ENCODE peak calls at places on chromosome 11, in six cellular contexts. O is RWPE1, H is A549, W is HFFc6, V is AG10803, E is esophagus squamous epithelium. S is an unnamed sample.

GRCh38 chr11:13440100-13440855 is 22.7 kb downstream of the BTBD10 start:
- DNase-seq in O (peak), H (peak), W (peak), V (peak), E (no peak), S (no peak)

GRCh38 chr11:1194977-1195689 is 27.7 kb upstream of the MUC5B start:
- DNase-seq in O (no peak), H (no peak), W (no peak), V (no peak), E (no peak), S (no peak)

GRCh38 chr11:122897606-122898210 is 15.1 kb downstream of the JHY start:
- DNase-seq in O (peak), H (no peak), W (peak), V (peak), E (no peak), S (no peak)

GRCh38 chr11:13126430-13126829 is 117.3 kb downstream of the RASSF10 start:
- DNase-seq in O (peak), H (peak), W (no peak), V (no peak), E (no peak), S (no peak)

GRCh38 chr11:69244286-69244685 is 49.7 kb upstream of the MYEOV start:
- DNase-seq in O (no peak), H (no peak), W (no peak), V (no peak), E (no peak), S (no peak)

GRCh38 chr11:45444796-45445195 is 158.7 kb upstream of the SYT13 start:
- DNase-seq in O (peak), H (peak), W (no peak), V (no peak), E (no peak), S (no peak)

GRCh38 chr11:35170503-35170902 is 31.5 kb downstream of the CD44 start:
- DNase-seq in O (no peak), H (no peak), W (peak), V (peak), E (no peak), S (no peak)

GRCh38 chr11:44702897-44703296 is 23.9 kb upstream of the TSPAN18 start:
- DNase-seq in O (no peak), H (no peak), W (no peak), V (no peak), E (no peak), S (no peak)

GRCh38 chr11:17720796-17721171 is 1.4 kb downstream of the MYOD1 start:
- DNase-seq in O (no peak), H (no peak), W (no peak), V (no peak), E (no peak), S (no peak)

GRCh38 chr11:124536520-124536919 is 6.9 kb downstream of the OR8B12 start:
- DNase-seq in O (no peak), H (no peak), W (no peak), V (peak), E (no peak), S (no peak)

GRCh38 chr11:115942043-115942442 is 437.8 kb upstream of the CADM1 start:
- DNase-seq in O (no peak), H (no peak), W (no peak), V (no peak), E (no peak), S (no peak)

GRCh38 chr11:77092382-77092781 is 10.3 kb upstream of the OMP start:
- DNase-seq in O (no peak), H (no peak), W (no peak), V (no peak), E (no peak), S (no peak)

GRCh38 chr11:48103621-48104561 is 112.7 kb upstream of the OR4B1 start:
- DNase-seq in O (no peak), H (no peak), W (no peak), V (peak), E (no peak), S (no peak)

GRCh38 chr11:32935462-32936029 is 42.9 kb downstream of the QSER1 start:
- DNase-seq in O (no peak), H (no peak), W (no peak), V (no peak), E (no peak), S (no peak)

GRCh38 chr11:6670202-6670830 is 12.8 kb downstream of the MRPL17 start:
- DNase-seq in O (no peak), H (no peak), W (no peak), V (no peak), E (no peak), S (no peak)

GRCh38 chr11:1373536-1374214 is 16.1 kb upstream of the BRSK2 start:
- DNase-seq in O (no peak), H (no peak), W (no peak), V (peak), E (no peak), S (no peak)

GRCh38 chr11:118699508-118700220 is 20.2 kb upstream of the TREH start:
- DNase-seq in O (no peak), H (no peak), W (no peak), V (no peak), E (no peak), S (no peak)

GRCh38 chr11:45146072-45147016 is at the start of gene PRDM11:
- DNase-seq in O (peak), H (peak), W (peak), V (peak), E (no peak), S (peak)

GRCh38 chr11:26841818-26842457 is 120.1 kb upstream of the SLC5A12 start:
- DNase-seq in O (no peak), H (no peak), W (peak), V (peak), E (no peak), S (no peak)

GRCh38 chr11:18203723-18204122 is 31.1 kb downstream of the MRGPRX4 start:
- DNase-seq in O (peak), H (peak), W (no peak), V (no peak), E (no peak), S (peak)

GRCh38 chr11:86161373-86162255 is 82.9 kb upstream of the EED start:
- DNase-seq in O (no peak), H (no peak), W (no peak), V (no peak), E (no peak), S (no peak)

GRCh38 chr11:83162377-83162776 is 5.4 kb downstream of the PCF11 start:
- DNase-seq in O (no peak), H (no peak), W (no peak), V (no peak), E (no peak), S (no peak)

GRCh38 chr11:128036556-128037093 is 550.7 kb downstream of the ETS1 start:
- DNase-seq in O (no peak), H (no peak), W (peak), V (peak), E (no peak), S (no peak)

GRCh38 chr11:129319751-129320150 is 55.9 kb upstream of the BARX2 start:
- DNase-seq in O (no peak), H (no peak), W (no peak), V (no peak), E (no peak), S (no peak)

GRCh38 chr11:57545883-57546282 is 8.5 kb downstream of the SMTNL1 start:
- DNase-seq in O (no peak), H (no peak), W (no peak), V (no peak), E (no peak), S (no peak)

GRCh38 chr11:57544566-57544965 is 7.2 kb downstream of the SMTNL1 start:
- DNase-seq in O (no peak), H (no peak), W (no peak), V (no peak), E (no peak), S (no peak)

GRCh38 chr11:57546451-57546850 is 9.1 kb downstream of the SMTNL1 start:
- DNase-seq in O (no peak), H (no peak), W (no peak), V (no peak), E (no peak), S (no peak)

GRCh38 chr11:57547854-57548377 is 10.5 kb downstream of the SMTNL1 start:
- DNase-seq in O (no peak), H (no peak), W (no peak), V (no peak), E (no peak), S (no peak)

GRCh38 chr11:57546869-57547518 is 9.6 kb downstream of the SMTNL1 start:
- DNase-seq in O (no peak), H (peak), W (peak), V (peak), E (no peak), S (no peak)
- TF ChIP-seq CTCF in O (no peak), H (no peak), W (peak), V (peak), E (no peak), S (no peak)

DNA sequence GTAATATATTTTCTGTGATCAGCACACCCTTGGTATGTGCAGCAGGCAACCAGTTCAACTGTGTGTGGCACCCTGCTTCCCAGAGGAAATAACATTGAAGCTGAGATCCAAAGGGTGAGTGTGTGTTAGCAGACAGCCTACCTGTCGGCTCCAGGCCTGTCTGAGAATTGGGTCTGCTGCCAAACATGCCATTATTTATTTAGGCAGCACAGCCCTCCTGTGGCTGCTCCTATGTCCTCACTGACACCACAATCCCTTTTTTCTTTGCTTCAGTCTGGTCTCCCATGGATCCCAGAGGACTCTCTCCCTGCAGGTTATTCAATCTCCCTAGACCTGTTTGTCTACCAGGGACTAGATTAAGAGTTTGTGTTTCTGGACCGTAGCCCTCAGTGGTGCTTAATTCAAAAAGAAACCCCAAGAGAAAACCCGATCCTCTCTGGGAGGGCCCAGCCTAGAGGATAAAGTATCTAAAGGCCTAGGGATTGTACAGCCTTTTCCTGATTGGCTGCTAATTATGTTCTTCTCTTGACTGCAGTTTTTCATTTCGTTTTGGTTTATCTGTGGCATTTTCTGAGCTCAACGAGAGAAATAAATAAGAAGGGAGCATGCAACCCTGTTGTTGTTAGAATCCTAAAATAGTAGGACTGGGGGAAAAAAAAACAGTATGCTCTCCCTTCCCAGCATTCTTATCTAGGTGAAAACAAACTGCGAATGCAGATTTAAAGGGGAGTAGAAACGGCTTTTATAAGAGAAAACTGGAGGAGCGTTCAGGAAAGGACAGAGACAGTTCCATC is 24.1 kb downstream of the KCNE3 start:
- DNase-seq in O (peak), H (peak), W (no peak), V (no peak), E (no peak), S (no peak)
- TF ChIP-seq CTCF in O (peak), H (peak), W (no peak), V (no peak), E (peak), S (no peak)

GRCh38 chr11:11148104-11148509 is 204.9 kb downstream of the CSNK2A3 start:
- DNase-seq in O (peak), H (no peak), W (peak), V (peak), E (no peak), S (no peak)
- TF ChIP-seq CTCF in O (no peak), H (no peak), W (peak), V (peak), E (peak), S (no peak)

DNA sequence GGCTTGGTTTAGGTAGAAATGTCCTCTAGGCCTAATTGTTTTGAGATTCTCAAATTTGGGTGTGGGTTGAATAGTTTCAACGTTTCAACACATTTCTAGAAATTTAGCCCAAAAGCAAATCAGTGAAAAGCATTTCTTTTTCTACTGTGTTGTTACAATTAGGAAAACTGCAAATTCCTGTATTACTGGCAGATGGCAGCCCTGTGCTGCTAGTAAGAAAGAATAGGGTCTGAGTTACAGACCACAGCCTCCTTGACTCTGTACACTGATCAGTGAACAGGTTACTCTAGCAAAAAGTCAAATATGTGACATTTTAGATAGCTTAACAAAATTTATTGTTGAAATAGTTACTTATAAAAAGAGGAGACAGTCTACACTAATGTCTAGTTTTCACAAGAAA is 703.0 kb downstream of the JRKL start:
- DNase-seq in O (no peak), H (no peak), W (no peak), V (no peak), E (no peak), S (no peak)
- TF ChIP-seq CTCF in O (no peak), H (no peak), W (no peak), V (no peak), E (no peak), S (no peak)

DNA sequence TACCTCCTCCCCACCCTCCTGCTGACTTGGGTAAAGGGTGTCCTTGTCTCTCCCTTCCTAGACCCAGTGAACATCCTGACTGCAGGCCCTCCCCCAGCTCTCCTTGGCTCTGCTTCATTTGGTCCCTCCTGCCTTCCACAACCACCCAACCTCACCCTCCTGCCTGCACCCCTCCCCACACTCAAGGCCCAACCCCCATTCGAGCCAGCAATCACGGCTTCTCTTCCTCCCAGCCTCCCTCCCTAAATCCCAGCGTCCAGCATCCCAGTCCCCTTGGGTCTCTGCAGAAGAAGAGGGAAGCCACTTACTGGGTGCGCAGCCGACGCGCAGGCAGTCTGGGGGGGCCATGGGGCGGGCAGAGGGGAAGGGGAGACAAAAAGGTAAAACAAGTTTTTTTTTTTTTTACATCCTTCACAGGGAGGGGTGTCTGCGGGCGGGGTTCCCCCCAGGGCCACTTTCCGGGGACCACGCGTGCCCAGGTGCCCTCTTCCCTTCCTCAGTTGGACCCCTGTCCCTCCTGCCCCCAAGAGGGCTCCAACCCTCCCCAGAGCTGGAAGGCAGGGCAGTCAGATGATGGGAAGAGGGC is 62.5 kb downstream of the SLC22A12 start:
- DNase-seq in O (no peak), H (no peak), W (no peak), V (no peak), E (no peak), S (no peak)
- TF ChIP-seq CTCF in O (no peak), H (no peak), W (peak), V (no peak), E (no peak), S (no peak)